ENCODE peak calls at places on chromosomes 13 and 19, in nine cellular contexts. W is A549, Z is A673, N is tibial artery, F is psoas muscle, G is heart right ventricle, L is adrenal gland, P is spleen, C is cardiac muscle cell. J is an unnamed sample.

GRCh38 chr19:49930483-49931011 is 1.2 kb upstream of the NUP62 start:
- DNase-seq in P (peak; percentile 86), L (peak; percentile 83), W (peak; percentile 50), F (peak; percentile 74), C (no peak), G (peak; percentile 59), N (no peak), Z (peak; percentile 56), J (no peak)

GRCh38 chr19:38389101-38389925 is 816 bp downstream of the SPRED3 start:
- DNase-seq in F (no peak), Z (peak; percentile 76), N (peak; percentile 73), L (no peak), C (peak; percentile 41), W (peak; percentile 53), P (no peak), G (no peak), J (no peak)

GRCh38 chr19:48636859-48637448 is at the start of gene DBP:
- DNase-seq in G (peak; percentile 58), Z (no peak), N (peak; percentile 87), C (peak; percentile 69), W (peak; percentile 79), L (no peak), F (peak; percentile 83), P (peak; percentile 93), J (peak; percentile 65)

GRCh38 chr19:16116067-16116466 is 4.4 kb downstream of the RAB8A start:
- DNase-seq in F (no peak), L (no peak), G (no peak), W (no peak), C (no peak), Z (no peak), P (no peak), N (no peak), J (no peak)

GRCh38 chr19:39871886-39872866 is 26.0 kb upstream of the FBL start:
- DNase-seq in Z (no peak), P (no peak), W (no peak), G (no peak), L (no peak), C (no peak), F (no peak), N (no peak), J (no peak)

GRCh38 chr13:50685491-50685890 is 158.0 kb downstream of the DLEU7 start:
- DNase-seq in Z (peak; percentile 79), L (peak; percentile 90), F (peak; percentile 75), W (no peak), G (peak; percentile 90), P (no peak), C (peak; percentile 43), N (peak; percentile 79), J (peak; percentile 34)

GRCh38 chr19:48481846-48482639 is 12.9 kb downstream of the CYTH2 start:
- DNase-seq in L (no peak), Z (no peak), N (no peak), P (no peak), F (peak; percentile 39), G (no peak), C (no peak), W (no peak), J (no peak)

GRCh38 chr19:13844130-13844631 is 32.8 kb upstream of the NANOS3 start:
- DNase-seq in P (peak; percentile 80), L (no peak), C (no peak), F (no peak), G (no peak), W (peak; percentile 78), N (no peak), Z (no peak), J (no peak)

GRCh38 chr19:1451916-1452801 is 2.2 kb downstream of the APC2 start:
- DNase-seq in L (no peak), W (no peak), N (no peak), F (no peak), C (no peak), Z (no peak), P (no peak), G (no peak), J (no peak)

GRCh38 chr19:53942001-53942786 is 20.5 kb upstream of the CACNG8 start:
- DNase-seq in W (peak; percentile 71), N (no peak), L (no peak), F (no peak), C (peak; percentile 62), G (no peak), Z (peak; percentile 59), P (no peak), J (no peak)

GRCh38 chr13:53743906-53744305 is 715.3 kb downstream of the OLFM4 start:
- DNase-seq in P (no peak), W (peak; percentile 0), L (no peak), Z (no peak), F (no peak), N (no peak), G (no peak), C (no peak), J (no peak)

GRCh38 chr13:99605417-99606321 is 104.4 kb downstream of the TM9SF2 start:
- DNase-seq in F (peak; percentile 74), N (peak; percentile 80), P (peak; percentile 89), W (peak; percentile 26), L (peak; percentile 64), Z (no peak), G (peak; percentile 44), C (peak; percentile 52), J (peak; percentile 75)

GRCh38 chr19:16325671-16326400 is 1.2 kb downstream of the KLF2 start:
- DNase-seq in W (peak; percentile 43), G (no peak), Z (peak; percentile 65), P (peak; percentile 89), C (peak; percentile 66), L (peak; percentile 66), N (peak; percentile 78), F (peak; percentile 70), J (peak; percentile 26)

GRCh38 chr13:78659450-78660110 is 625 bp upstream of the OBI1 start:
- DNase-seq in C (no peak), N (no peak), P (no peak), Z (no peak), L (no peak), F (no peak), W (no peak), G (no peak), J (no peak)

GRCh38 chr13:63377986-63378385 is 1962.3 kb upstream of the PCDH20 start:
- DNase-seq in L (no peak), F (no peak), W (no peak), N (no peak), C (no peak), G (no peak), P (no peak), Z (no peak), J (no peak)

DNA sequence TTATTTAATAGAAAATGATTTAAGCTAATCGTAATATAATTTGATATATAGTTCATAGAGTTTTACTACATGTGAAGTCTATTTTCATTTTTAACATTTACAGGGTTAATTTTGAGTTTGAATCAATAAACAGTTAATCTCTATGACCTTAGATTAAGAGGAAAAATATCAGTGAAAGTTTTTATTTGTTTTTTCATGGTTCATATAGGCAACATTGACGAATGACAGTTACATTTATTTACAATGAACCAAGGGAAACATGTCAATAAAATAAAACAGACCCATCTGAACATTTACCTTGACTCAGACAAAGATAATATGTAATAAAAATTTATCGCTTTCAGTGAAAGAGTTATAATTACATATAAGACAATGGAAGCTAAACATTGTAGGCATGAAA is 346.6 kb upstream of the SLITRK5 start:
- DNase-seq in P (no peak), W (no peak), C (no peak), N (no peak), Z (no peak), G (no peak), L (no peak), F (no peak), J (no peak)
- H3K4me3 ChIP-seq in P (no peak overlapping the region), W (no peak overlapping the region), C (no peak overlapping the region), N (no peak overlapping the region), Z (no peak overlapping the region), G (no peak overlapping the region), L (no peak overlapping the region), F (no peak overlapping the region), J (no peak overlapping the region)

DNA sequence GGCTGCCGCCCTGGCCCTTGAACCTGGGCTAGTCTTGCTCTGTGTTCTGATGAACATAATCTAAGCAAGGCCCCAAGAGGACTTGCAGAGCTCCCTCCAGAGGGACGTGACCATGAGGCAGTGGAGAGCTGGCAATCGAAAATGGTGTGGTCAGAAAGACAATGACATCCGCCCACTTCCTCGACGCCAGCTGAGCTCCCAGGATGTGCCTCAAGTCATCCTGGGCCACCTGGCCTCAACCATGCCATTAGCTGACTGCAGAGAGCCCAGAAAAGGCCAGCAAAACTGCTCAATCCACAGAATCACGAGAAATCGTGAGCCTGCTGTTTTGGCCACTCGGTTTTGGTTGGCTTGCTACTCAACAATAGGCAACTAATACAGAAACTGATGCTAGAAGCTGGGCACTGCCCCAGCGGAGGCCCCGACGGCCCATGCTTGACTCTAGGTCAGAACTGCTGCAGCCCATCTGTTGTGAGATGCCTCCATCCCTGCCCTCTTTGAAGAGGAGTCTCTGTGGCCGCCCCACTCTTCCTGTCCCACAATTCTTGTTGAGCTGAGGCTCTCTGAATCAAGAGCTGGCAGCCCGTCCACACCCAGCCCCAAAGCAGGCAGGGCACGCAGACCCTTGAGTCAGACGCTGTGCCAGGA is 53.3 kb downstream of the STK24 start:
- DNase-seq in L (no peak), C (no peak), N (no peak), W (no peak), P (no peak), G (no peak), Z (no peak), F (no peak), J (no peak)
- TF ChIP-seq CTCF in L (no peak), C (no peak), N (no peak), W (no peak), P (no peak), G (no peak), Z (no peak), F (no peak), J (no peak)

DNA sequence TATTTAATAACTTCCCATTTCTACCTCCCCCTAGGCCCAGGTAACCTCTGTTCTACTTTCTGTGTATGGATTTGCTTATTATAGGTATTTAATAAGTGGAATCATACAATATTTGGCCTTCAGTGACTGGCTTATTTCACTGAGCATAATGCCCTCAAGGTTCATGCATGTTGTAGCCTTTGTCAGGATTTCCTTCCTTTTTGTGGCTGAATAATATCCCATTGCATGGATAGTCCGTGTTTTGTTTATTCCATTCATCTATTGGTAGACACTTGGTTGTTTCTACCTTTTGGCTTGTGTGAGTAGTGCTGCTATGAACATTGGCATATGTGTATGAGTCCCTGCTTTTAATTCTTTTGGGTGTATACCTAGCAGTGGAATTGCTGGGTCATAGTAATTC is 9.4 kb downstream of the HNRNPM start:
- DNase-seq in G (no peak), Z (no peak), L (no peak), N (no peak), P (no peak), W (no peak), C (no peak), F (no peak), J (no peak)
- H3K4me1 ChIP-seq in G (peaks cover 91% of the 10 kb centered on the region), Z (peaks cover 22% of the 10 kb centered on the region), L (peaks cover 45% of the 10 kb centered on the region), N (peaks cover 75% of the 10 kb centered on the region), P (peaks cover 96% of the 10 kb centered on the region), W (peaks cover 81% of the 10 kb centered on the region), C (peaks cover 16% of the 10 kb centered on the region), F (peaks cover 95% of the 10 kb centered on the region), J (peaks cover 84% of the 10 kb centered on the region)

GRCh38 chr19:11848594-11849263 is at the start of gene ZNF439:
- DNase-seq in G (peak; percentile 91), F (peak; percentile 89), Z (peak; percentile 92), C (peak; percentile 72), N (peak; percentile 95), W (no peak), P (peak; percentile 96), L (peak; percentile 97), J (peak; percentile 94)
- H3K4me3 ChIP-seq in G (peak within 1 kb of the TSS; percentile 72), F (peak within 1 kb of the TSS; percentile 66), Z (peak within 1 kb of the TSS; percentile 56), C (peak within 1 kb of the TSS; percentile 21), N (peak within 1 kb of the TSS; percentile 65), W (no peak within 1 kb of the TSS), P (peak within 1 kb of the TSS; percentile 68), L (peak within 1 kb of the TSS; percentile 71), J (peak within 1 kb of the TSS; percentile 44)